ENCODE peak calls at places on chromosomes 5 and 9, in four cellular contexts. D is uterus, O is A549, A is NB4. T is an unnamed sample.

GRCh38 chr5:9505215-9505614 is 40.7 kb downstream of the SEMA5A start:
- DNase-seq in D (no peak), O (no peak), A (no peak), T (no peak)

GRCh38 chr9:107336718-107337360 is 53.8 kb downstream of the RAD23B start:
- DNase-seq in D (no peak), O (no peak), A (no peak), T (no peak)

GRCh38 chr5:181223041-181223728 is at the start of gene TRIM41:
- DNase-seq in D (peak), O (peak), A (peak), T (peak)

GRCh38 chr5:66230551-66230950 is 86.5 kb downstream of the SREK1 start:
- DNase-seq in D (no peak), O (no peak), A (peak), T (no peak)

GRCh38 chr5:69368458-69369368 is 607 bp downstream of the AK6 start:
- DNase-seq in D (peak), O (peak), A (peak), T (no peak)

GRCh38 chr9:126439402-126439765 is 112.8 kb downstream of the MVB12B start:
- DNase-seq in D (no peak), O (no peak), A (no peak), T (no peak)

GRCh38 chr5:127858116-127858784 is 155.1 kb downstream of the CCDC192 start:
- DNase-seq in D (no peak), O (no peak), A (no peak), T (no peak)

GRCh38 chr5:51829226-51829625 is 446.0 kb downstream of the ISL1 start:
- DNase-seq in D (no peak), O (no peak), A (no peak), T (no peak)

GRCh38 chr9:113625456-113625855 is 161.9 kb downstream of the RGS3 start:
- DNase-seq in D (no peak), O (no peak), A (no peak), T (peak)

GRCh38 chr5:3542158-3542557 is 53.5 kb upstream of the IRX1 start:
- DNase-seq in D (no peak), O (no peak), A (peak), T (no peak)

GRCh38 chr5:65828507-65828906 is 97.9 kb upstream of the ERBIN start:
- DNase-seq in D (no peak), O (no peak), A (no peak), T (no peak)

GRCh38 chr9:75960561-75960960 is 70.1 kb downstream of the PCSK5 start:
- DNase-seq in D (no peak), O (no peak), A (no peak), T (no peak)

GRCh38 chr9:95373069-95373681 is 55.7 kb upstream of the FANCC start:
- DNase-seq in D (no peak), O (no peak), A (no peak), T (no peak)

GRCh38 chr5:176874198-176874780 is 24.9 kb downstream of the HK3 start:
- DNase-seq in D (no peak), O (no peak), A (no peak), T (no peak)

GRCh38 chr5:89556215-89557009 is 673.4 kb upstream of the MEF2C start:
- DNase-seq in D (no peak), O (peak), A (peak), T (no peak)

GRCh38 chr5:169218862-169219261 is 82.1 kb downstream of the SLIT3 start:
- DNase-seq in D (no peak), O (peak), A (no peak), T (no peak)

GRCh38 chr9:127991017-127991756 is 10.4 kb upstream of the EEIG1 start:
- DNase-seq in D (no peak), O (peak), A (no peak), T (no peak)

GRCh38 chr9:34701023-34701768 is 8.7 kb downstream of the CCL21 start:
- DNase-seq in D (peak), O (peak), A (peak), T (peak)

GRCh38 chr9:125649315-125649714 is 57.7 kb downstream of the MAPKAP1 start:
- DNase-seq in D (no peak), O (peak), A (peak), T (no peak)

GRCh38 chr9:31321686-31322085 is 1062.8 kb upstream of the ACO1 start:
- DNase-seq in D (no peak), O (no peak), A (no peak), T (no peak)

GRCh38 chr9:6937209-6937608 is 179.4 kb downstream of the KDM4C start:
- DNase-seq in D (no peak), O (no peak), A (no peak), T (no peak)

GRCh38 chr5:140420665-140421361 is 19.2 kb downstream of the ANKHD1 start:
- DNase-seq in D (no peak), O (no peak), A (no peak), T (no peak)

GRCh38 chr5:172003750-172004149 is 2.7 kb downstream of the FBXW11 start:
- DNase-seq in D (no peak), O (no peak), A (no peak), T (no peak)
- TF ChIP-seq POLR2A in D (no peak), O (no peak), A (no peak), T (no peak)

GRCh38 chr5:111743521-111743920 is 13.5 kb downstream of the NREP start:
- DNase-seq in D (no peak), O (no peak), A (no peak), T (no peak)

GRCh38 chr5:111742595-111742994 is 14.4 kb downstream of the NREP start:
- DNase-seq in D (peak), O (no peak), A (no peak), T (no peak)

GRCh38 chr5:111743993-111744392 is 13.0 kb downstream of the NREP start:
- DNase-seq in D (no peak), O (no peak), A (no peak), T (no peak)

GRCh38 chr5:111741270-111741669 is 15.7 kb downstream of the NREP start:
- DNase-seq in D (no peak), O (no peak), A (no peak), T (no peak)

GRCh38 chr5:111742166-111742565 is 14.8 kb downstream of the NREP start:
- DNase-seq in D (no peak), O (no peak), A (no peak), T (no peak)
- H3K4me3 ChIP-seq in D (no peak), O (no peak), A (no peak), T (no peak)

GRCh38 chr9:102087141-102087540 is 348.7 kb upstream of the GRIN3A start:
- DNase-seq in D (no peak), O (no peak), A (no peak), T (no peak)
- TF ChIP-seq POLR2A in D (no peak), O (no peak), A (no peak), T (no peak)

DNA sequence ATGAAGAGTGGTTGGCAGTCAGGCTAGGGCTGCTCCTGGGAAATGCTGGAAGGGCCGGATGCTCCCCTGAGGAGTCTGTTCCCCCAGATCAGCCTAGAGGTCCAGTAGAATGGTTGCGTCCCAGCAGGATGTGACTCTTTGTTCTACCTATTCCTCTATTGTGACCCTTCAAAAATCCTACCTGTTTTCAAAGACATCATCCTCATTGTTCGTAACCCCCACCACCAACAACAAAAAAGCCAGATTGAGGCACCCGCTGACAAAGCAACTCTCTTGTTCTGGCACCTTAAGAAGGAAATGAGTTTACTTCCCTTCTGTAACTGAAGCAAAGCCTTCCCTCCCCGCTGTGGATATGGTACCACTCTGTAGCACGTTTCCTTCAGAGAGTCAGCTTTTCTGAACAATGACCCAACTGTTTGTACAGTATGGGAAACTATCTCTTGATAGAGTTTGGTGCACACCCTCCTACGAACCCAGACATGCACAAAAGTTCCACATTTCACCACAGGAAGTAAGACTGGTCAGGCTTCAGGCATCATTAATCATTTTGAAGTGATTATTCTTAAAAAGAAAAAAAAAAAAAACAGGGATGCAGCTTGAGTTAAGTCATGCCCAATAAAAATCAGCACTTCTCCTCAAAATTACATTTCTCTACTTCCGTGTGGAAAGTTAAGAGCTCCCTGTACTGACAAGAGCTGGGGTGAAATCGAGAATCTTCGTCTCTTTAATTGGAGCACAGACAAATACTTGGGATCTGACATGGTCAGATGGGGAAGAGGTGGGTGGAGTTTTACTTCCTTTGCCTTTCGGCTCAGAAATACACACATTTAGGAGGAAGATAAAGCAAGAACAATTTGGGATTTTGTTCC is 207.0 kb downstream of the ENC1 start:
- DNase-seq in D (no peak), O (no peak), A (peak), T (no peak)
- H3K4me3 ChIP-seq in D (no peak), O (no peak), A (no peak), T (no peak)

GRCh38 chr9:4335631-4336030 is 35.8 kb upstream of the GLIS3 start:
- DNase-seq in D (no peak), O (no peak), A (no peak), T (no peak)

GRCh38 chr9:4341554-4341953 is 41.7 kb upstream of the GLIS3 start:
- DNase-seq in D (no peak), O (no peak), A (no peak), T (no peak)

GRCh38 chr9:4344946-4345345 is 45.1 kb upstream of the GLIS3 start:
- DNase-seq in D (no peak), O (no peak), A (no peak), T (no peak)

GRCh38 chr9:4339357-4339756 is 39.5 kb upstream of the GLIS3 start:
- DNase-seq in D (peak), O (peak), A (peak), T (peak)

GRCh38 chr9:4339783-4340335 is 40.0 kb upstream of the GLIS3 start:
- DNase-seq in D (no peak), O (peak), A (peak), T (no peak)
- TF ChIP-seq POLR2A in D (no peak), O (no peak), A (no peak), T (no peak)

T was measured in suprapubic skin.